ENCODE peak calls at places on chromosomes 6 and 20, in ten cellular contexts. U is ecto neural progenitor cell; H is HS-27A; T is CD8-positive, alpha-beta memory T cell; S is ACHN; P is AG04450; W is stimulated activated CD4-positive, alpha-beta T cell treated with anti-CD3 and anti-CD28 coated beads, Interleukin-15, amount 100 ng/mL, for 1 hour; L is SHP77 treated with DMSO at 0.1 percent for 48 hours; O is stimulated activated naive CD8-positive, alpha-beta T cell treated with anti-CD3 and anti-CD28 coated beads, Interleukin-15, Interleukin-2, amounts not matched to agents 100 U/mL and 50 U/mL, for 24 hours; F is NCI-H2171 treated with DMSO at 0.1 percent for 48 hours. N is an unnamed sample.

GRCh38 chr20:64111841-64112641 is 4.7 kb upstream of the NPBWR2 start:
- DNase-seq in S (no peak), P (no peak), U (no peak), L (no peak), T (no peak), W (no peak), H (no peak), O (no peak), F (peak), N (no peak)

GRCh38 chr6:111823831-111824607 is 49.2 kb downstream of the FYN start:
- DNase-seq in U (no peak), O (no peak), P (peak), H (peak), T (no peak), L (no peak), S (no peak), F (no peak), W (no peak), N (no peak)

GRCh38 chr6:19999319-20000191 is 162.4 kb downstream of the ID4 start:
- DNase-seq in O (no peak), T (no peak), F (peak), U (no peak), S (peak), W (no peak), L (no peak), H (no peak), P (no peak), N (no peak)

GRCh38 chr20:3115190-3116107 is 30.9 kb upstream of the AVP start:
- DNase-seq in P (peak), W (no peak), O (peak), L (peak), U (peak), T (peak), S (peak), F (peak), H (peak), N (peak)

GRCh38 chr20:39019805-39020325 is 57.7 kb downstream of the DHX35 start:
- DNase-seq in P (no peak), L (no peak), W (no peak), O (peak), T (no peak), S (no peak), H (no peak), U (no peak), F (no peak), N (no peak)

GRCh38 chr6:158642097-158642601 is 2.4 kb downstream of the DYNLT1 start:
- DNase-seq in F (no peak), P (peak), O (no peak), T (no peak), L (no peak), H (no peak), U (no peak), W (no peak), S (peak), N (no peak)

GRCh38 chr6:137416376-137417109 is 77.7 kb downstream of the OLIG3 start:
- DNase-seq in W (no peak), F (peak), H (no peak), S (no peak), O (no peak), P (no peak), U (no peak), T (no peak), L (no peak), N (no peak)

GRCh38 chr6:6333498-6333897 is 13.0 kb upstream of the F13A1 start:
- DNase-seq in S (no peak), F (no peak), U (no peak), O (no peak), W (no peak), H (no peak), T (no peak), L (no peak), P (no peak), N (no peak)

GRCh38 chr6:129621252-129621651 is 88.7 kb downstream of the ARHGAP18 start:
- DNase-seq in W (no peak), F (no peak), L (no peak), O (peak), H (no peak), S (peak), P (no peak), U (no peak), T (no peak), N (no peak)

GRCh38 chr6:30213999-30214982 is 1.1 kb upstream of the TRIM26 start:
- DNase-seq in W (peak), F (peak), L (peak), O (peak), H (peak), U (peak), S (peak), T (peak), P (peak), N (peak)

GRCh38 chr6:45555981-45556771 is 178.4 kb upstream of the SUPT3H start:
- DNase-seq in L (no peak), H (no peak), W (no peak), F (no peak), P (peak), U (no peak), T (no peak), S (no peak), O (no peak), N (no peak)

GRCh38 chr6:168034537-168034936 is 37.1 kb downstream of the KIF25 start:
- DNase-seq in F (no peak), T (no peak), P (no peak), H (no peak), L (no peak), W (no peak), S (no peak), U (peak), O (no peak), N (no peak)

GRCh38 chr20:49568491-49569151 is 684 bp upstream of the PTGIS start:
- DNase-seq in W (no peak), T (no peak), O (no peak), L (no peak), H (no peak), P (no peak), U (peak), F (no peak), S (no peak), N (no peak)

GRCh38 chr20:48697845-48698491 is 129.8 kb downstream of the PREX1 start:
- DNase-seq in H (peak), U (no peak), F (peak), T (no peak), S (peak), O (no peak), P (peak), L (peak), W (no peak), N (peak)

GRCh38 chr6:114342826-114343781 is at the start of gene HS3ST5:
- DNase-seq in T (no peak), F (peak), S (peak), H (no peak), O (peak), P (no peak), U (peak), L (peak), W (no peak), N (no peak)

GRCh38 chr6:53492860-53493634 is 51.9 kb downstream of the GCLC start:
- DNase-seq in U (no peak), P (peak), T (peak), F (peak), S (peak), H (no peak), L (peak), W (no peak), O (peak), N (peak)

GRCh38 chr6:11315743-11316437 is 83.4 kb upstream of the NEDD9 start:
- DNase-seq in W (no peak), T (no peak), H (peak), P (peak), O (no peak), S (no peak), U (no peak), L (no peak), F (no peak), N (no peak)

GRCh38 chr6:106715922-106716321 is 86.5 kb downstream of the QRSL1 start:
- DNase-seq in P (no peak), U (no peak), S (no peak), H (no peak), F (no peak), O (no peak), T (no peak), W (no peak), L (no peak), N (no peak)

GRCh38 chr6:43497129-43497396 is 13.1 kb downstream of the LRRC73 start:
- DNase-seq in T (no peak), U (no peak), O (no peak), L (no peak), P (no peak), W (no peak), H (no peak), F (no peak), S (no peak), N (no peak)